ENCODE peak calls at places on chromosomes 6 and 20, in four cellular contexts. One of them, this sample, is unnamed.

GRCh38 chr6:87155920-87156600 is 695 bp downstream of the ZNF292 start:
- DNase-seq in cardiac fibroblast: peak; percentile 46
- DNase-seq in GM13977: peak; percentile 22
- DNase-seq in NCI-H748 treated with DMSO at 0.1 percent for 48 hours: peak; percentile 38
- DNase-seq in this sample: no peak

GRCh38 chr6:129608886-129609540 is 101.0 kb downstream of the ARHGAP18 start:
- DNase-seq in cardiac fibroblast: no peak
- DNase-seq in GM13977: no peak
- DNase-seq in NCI-H748 treated with DMSO at 0.1 percent for 48 hours: no peak
- DNase-seq in this sample: no peak

GRCh38 chr20:49866051-49866450 is 49.3 kb downstream of the SPATA2 start:
- DNase-seq in cardiac fibroblast: no peak
- DNase-seq in GM13977: no peak
- DNase-seq in NCI-H748 treated with DMSO at 0.1 percent for 48 hours: no peak
- DNase-seq in this sample: no peak

GRCh38 chr20:4513720-4514119 is 208.0 kb upstream of the PRND start:
- DNase-seq in cardiac fibroblast: peak; percentile 33
- DNase-seq in GM13977: no peak
- DNase-seq in NCI-H748 treated with DMSO at 0.1 percent for 48 hours: no peak
- DNase-seq in this sample: no peak

GRCh38 chr6:20640181-20640580 is 105.9 kb downstream of the CDKAL1 start:
- DNase-seq in cardiac fibroblast: no peak
- DNase-seq in GM13977: no peak
- DNase-seq in NCI-H748 treated with DMSO at 0.1 percent for 48 hours: no peak
- DNase-seq in this sample: no peak

GRCh38 chr6:138529510-138529909 is 30.2 kb upstream of the NHSL1 start:
- DNase-seq in cardiac fibroblast: peak; percentile 45
- DNase-seq in GM13977: no peak
- DNase-seq in NCI-H748 treated with DMSO at 0.1 percent for 48 hours: no peak
- DNase-seq in this sample: no peak

GRCh38 chr6:38214159-38214558 is 394.6 kb downstream of the ZFAND3 start:
- DNase-seq in cardiac fibroblast: no peak
- DNase-seq in GM13977: no peak
- DNase-seq in NCI-H748 treated with DMSO at 0.1 percent for 48 hours: no peak
- DNase-seq in this sample: no peak

GRCh38 chr6:157873735-157874344 is 50.8 kb downstream of the SNX9 start:
- DNase-seq in cardiac fibroblast: peak; percentile 79
- DNase-seq in GM13977: peak; percentile 66
- DNase-seq in NCI-H748 treated with DMSO at 0.1 percent for 48 hours: no peak
- DNase-seq in this sample: peak; percentile 43

GRCh38 chr20:54774423-54774822 is 299.0 kb downstream of the DOK5 start:
- DNase-seq in cardiac fibroblast: no peak
- DNase-seq in GM13977: no peak
- DNase-seq in NCI-H748 treated with DMSO at 0.1 percent for 48 hours: no peak
- DNase-seq in this sample: no peak

GRCh38 chr6:40794581-40794980 is 207.4 kb upstream of the LRFN2 start:
- DNase-seq in cardiac fibroblast: no peak
- DNase-seq in GM13977: no peak
- DNase-seq in NCI-H748 treated with DMSO at 0.1 percent for 48 hours: no peak
- DNase-seq in this sample: no peak

GRCh38 chr6:96917098-96917497 is 7.4 kb upstream of the KLHL32 start:
- DNase-seq in cardiac fibroblast: no peak
- DNase-seq in GM13977: no peak
- DNase-seq in NCI-H748 treated with DMSO at 0.1 percent for 48 hours: no peak
- DNase-seq in this sample: no peak

GRCh38 chr20:46084805-46085792 is 4.7 kb downstream of the NCOA5 start:
- DNase-seq in cardiac fibroblast: peak; percentile 58
- DNase-seq in GM13977: no peak
- DNase-seq in NCI-H748 treated with DMSO at 0.1 percent for 48 hours: peak; percentile 79
- DNase-seq in this sample: no peak

This sample was measured in GM12864.